ENCODE peak calls at places on chromosome 15, in six cellular contexts. One of them, this sample, is unnamed.

GRCh38 chr15:33852570-33852969 is 115.7 kb upstream of the CHRM5 start:
- DNase-seq in H1: no peak
- DNase-seq in IMR-90: peak
- DNase-seq in mesenchymal stem cell: peak
- DNase-seq in neuronal stem cell: no peak
- DNase-seq in H9: no peak
- DNase-seq in this sample: peak

GRCh38 chr15:27774638-27775037 is 324.5 kb downstream of the OCA2 start:
- DNase-seq in H9: no peak
- DNase-seq in mesenchymal stem cell: no peak
- DNase-seq in IMR-90: no peak
- DNase-seq in neuronal stem cell: no peak
- DNase-seq in H1: no peak
- DNase-seq in this sample: no peak

GRCh38 chr15:43239732-43240491 is 19.1 kb upstream of the EPB42 start:
- DNase-seq in mesenchymal stem cell: no peak
- DNase-seq in H9: no peak
- DNase-seq in neuronal stem cell: no peak
- DNase-seq in IMR-90: no peak
- DNase-seq in H1: no peak
- DNase-seq in this sample: peak

GRCh38 chr15:46576611-46577010 is 941.8 kb downstream of the SQOR start:
- DNase-seq in mesenchymal stem cell: peak
- DNase-seq in H9: no peak
- DNase-seq in neuronal stem cell: no peak
- DNase-seq in IMR-90: no peak
- DNase-seq in H1: no peak
- DNase-seq in this sample: peak

GRCh38 chr15:83174891-83175290 is 32.7 kb downstream of the HDGFL3 start:
- DNase-seq in neuronal stem cell: no peak
- DNase-seq in IMR-90: no peak
- DNase-seq in H1: no peak
- DNase-seq in H9: no peak
- DNase-seq in mesenchymal stem cell: no peak
- DNase-seq in this sample: no peak

GRCh38 chr15:47801522-47801921 is 84.2 kb downstream of the SEMA6D start:
- DNase-seq in neuronal stem cell: no peak
- DNase-seq in H9: no peak
- DNase-seq in mesenchymal stem cell: no peak
- DNase-seq in H1: no peak
- DNase-seq in IMR-90: no peak
- DNase-seq in this sample: no peak

GRCh38 chr15:36960947-36961227 is 139.5 kb downstream of the MEIS2 start:
- DNase-seq in IMR-90: no peak
- DNase-seq in mesenchymal stem cell: no peak
- DNase-seq in neuronal stem cell: no peak
- DNase-seq in H9: no peak
- DNase-seq in H1: no peak
- DNase-seq in this sample: no peak

GRCh38 chr15:75346796-75347221 is at the start of gene NEIL1:
- DNase-seq in H1: no peak
- DNase-seq in IMR-90: no peak
- DNase-seq in H9: peak
- DNase-seq in mesenchymal stem cell: peak
- DNase-seq in neuronal stem cell: no peak
- DNase-seq in this sample: peak

GRCh38 chr15:29859981-29860745 is 37.9 kb upstream of the TJP1 start:
- DNase-seq in mesenchymal stem cell: peak
- DNase-seq in neuronal stem cell: no peak
- DNase-seq in H9: no peak
- DNase-seq in H1: no peak
- DNase-seq in IMR-90: peak
- DNase-seq in this sample: no peak

GRCh38 chr15:48096813-48097212 is 24.0 kb upstream of the SLC24A5 start:
- DNase-seq in neuronal stem cell: no peak
- DNase-seq in IMR-90: peak
- DNase-seq in mesenchymal stem cell: peak
- DNase-seq in H1: no peak
- DNase-seq in H9: no peak
- DNase-seq in this sample: no peak

GRCh38 chr15:51576911-51577500 is 45.6 kb downstream of the DMXL2 start:
- DNase-seq in neuronal stem cell: no peak
- DNase-seq in IMR-90: peak
- DNase-seq in mesenchymal stem cell: peak
- DNase-seq in H9: no peak
- DNase-seq in H1: no peak
- DNase-seq in this sample: no peak

GRCh38 chr15:64019764-64020163 is 26.5 kb downstream of the DAPK2 start:
- DNase-seq in H9: no peak
- DNase-seq in IMR-90: no peak
- DNase-seq in H1: no peak
- DNase-seq in mesenchymal stem cell: no peak
- DNase-seq in neuronal stem cell: no peak
- DNase-seq in this sample: no peak

GRCh38 chr15:80517290-80517689 is 113.1 kb downstream of the ARNT2 start:
- DNase-seq in H1: no peak
- DNase-seq in neuronal stem cell: no peak
- DNase-seq in H9: no peak
- DNase-seq in mesenchymal stem cell: no peak
- DNase-seq in IMR-90: no peak
- DNase-seq in this sample: no peak

GRCh38 chr15:39746176-39746575 is 36.5 kb downstream of the FSIP1 start:
- DNase-seq in neuronal stem cell: no peak
- DNase-seq in IMR-90: peak
- DNase-seq in mesenchymal stem cell: peak
- DNase-seq in H1: no peak
- DNase-seq in H9: no peak
- DNase-seq in this sample: no peak

GRCh38 chr15:80893777-80894176 is 95.8 kb downstream of the MESD start:
- DNase-seq in neuronal stem cell: no peak
- DNase-seq in IMR-90: no peak
- DNase-seq in H1: no peak
- DNase-seq in H9: no peak
- DNase-seq in mesenchymal stem cell: no peak
- DNase-seq in this sample: no peak

GRCh38 chr15:73991260-73991659 is 835 bp downstream of the STOML1 start:
- DNase-seq in mesenchymal stem cell: peak
- DNase-seq in H9: no peak
- DNase-seq in neuronal stem cell: no peak
- DNase-seq in H1: no peak
- DNase-seq in IMR-90: no peak
- DNase-seq in this sample: no peak

GRCh38 chr15:40927497-40928346 is 1.4 kb upstream of the DLL4 start:
- DNase-seq in mesenchymal stem cell: no peak
- DNase-seq in neuronal stem cell: no peak
- DNase-seq in H9: no peak
- DNase-seq in H1: no peak
- DNase-seq in IMR-90: no peak
- DNase-seq in this sample: no peak

GRCh38 chr15:83378921-83379561 is 68.1 kb upstream of the SH3GL3 start:
- DNase-seq in neuronal stem cell: no peak
- DNase-seq in mesenchymal stem cell: no peak
- DNase-seq in IMR-90: no peak
- DNase-seq in H1: no peak
- DNase-seq in H9: peak
- DNase-seq in this sample: peak

GRCh38 chr15:51251591-51251990 is 86.8 kb downstream of the CYP19A1 start:
- DNase-seq in H9: no peak
- DNase-seq in H1: no peak
- DNase-seq in IMR-90: no peak
- DNase-seq in neuronal stem cell: no peak
- DNase-seq in mesenchymal stem cell: no peak
- DNase-seq in this sample: peak

GRCh38 chr15:78752492-78753358 is 58.5 kb downstream of the ADAMTS7 start:
- DNase-seq in H9: no peak
- DNase-seq in mesenchymal stem cell: no peak
- DNase-seq in neuronal stem cell: no peak
- DNase-seq in IMR-90: no peak
- DNase-seq in H1: no peak
- DNase-seq in this sample: no peak

GRCh38 chr15:49330166-49330565 is 92.9 kb upstream of the FGF7 start:
- DNase-seq in IMR-90: peak
- DNase-seq in H1: no peak
- DNase-seq in neuronal stem cell: no peak
- DNase-seq in H9: no peak
- DNase-seq in mesenchymal stem cell: no peak
- DNase-seq in this sample: no peak

GRCh38 chr15:50783895-50784294 is 18.4 kb upstream of the SPPL2A start:
- DNase-seq in mesenchymal stem cell: peak
- DNase-seq in H1: no peak
- DNase-seq in H9: no peak
- DNase-seq in IMR-90: no peak
- DNase-seq in neuronal stem cell: no peak
- DNase-seq in this sample: no peak

DNA sequence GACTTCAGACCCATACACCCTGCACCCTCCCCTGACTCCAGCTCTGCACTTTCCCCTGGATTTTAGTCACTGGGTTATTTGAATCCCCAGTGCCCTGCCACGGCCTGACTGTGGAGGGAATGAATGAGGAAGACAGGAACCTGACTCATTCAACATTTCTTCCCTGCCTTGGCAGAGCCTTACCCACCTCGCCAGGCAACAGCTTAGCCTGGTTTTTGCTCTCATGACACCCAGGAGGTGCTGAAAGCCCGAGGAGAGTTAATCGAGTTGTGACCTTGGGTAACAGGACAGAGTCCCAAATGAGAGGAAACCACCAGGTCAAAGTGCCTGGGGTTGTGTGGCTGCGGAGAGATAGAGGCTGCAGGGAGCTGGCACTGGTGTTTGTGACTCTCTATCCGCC is 128.3 kb downstream of the SMAD6 start:
- DNase-seq in mesenchymal stem cell: peak
- DNase-seq in IMR-90: peak
- DNase-seq in neuronal stem cell: no peak
- DNase-seq in H9: no peak
- DNase-seq in H1: no peak
- DNase-seq in this sample: no peak
- H2BK15ac ChIP-seq in mesenchymal stem cell: no peak
- H2BK15ac ChIP-seq in IMR-90: peak
- H2BK15ac ChIP-seq in neuronal stem cell: no peak
- H2BK15ac ChIP-seq in H9: no peak
- H2BK15ac ChIP-seq in H1: no peak
- H2BK15ac ChIP-seq in this sample: no peak

GRCh38 chr15:95715919-95716318 is 614.6 kb upstream of the NR2F2 start:
- DNase-seq in mesenchymal stem cell: no peak
- DNase-seq in IMR-90: no peak
- DNase-seq in H1: no peak
- DNase-seq in H9: no peak
- DNase-seq in neuronal stem cell: peak
- DNase-seq in this sample: no peak
- H2BK5ac ChIP-seq in mesenchymal stem cell: no peak
- H2BK5ac ChIP-seq in IMR-90: no peak
- H2BK5ac ChIP-seq in H1: no peak
- H2BK5ac ChIP-seq in H9: no peak
- H2BK5ac ChIP-seq in neuronal stem cell: no peak
- H2BK5ac ChIP-seq in this sample: no peak

GRCh38 chr15:68815598-68815997 is 5.1 kb downstream of the ANP32A start:
- DNase-seq in H9: no peak
- DNase-seq in IMR-90: no peak
- DNase-seq in H1: no peak
- DNase-seq in neuronal stem cell: no peak
- DNase-seq in mesenchymal stem cell: no peak
- DNase-seq in this sample: no peak

GRCh38 chr15:68816158-68816557 is 4.5 kb downstream of the ANP32A start:
- DNase-seq in neuronal stem cell: no peak
- DNase-seq in IMR-90: no peak
- DNase-seq in H9: no peak
- DNase-seq in mesenchymal stem cell: no peak
- DNase-seq in H1: no peak
- DNase-seq in this sample: no peak

GRCh38 chr15:68818088-68818670 is 2.5 kb downstream of the ANP32A start:
- DNase-seq in mesenchymal stem cell: peak
- DNase-seq in IMR-90: peak
- DNase-seq in neuronal stem cell: peak
- DNase-seq in H9: peak
- DNase-seq in H1: no peak
- DNase-seq in this sample: peak

GRCh38 chr15:68817304-68818087 is 3.2 kb downstream of the ANP32A start:
- DNase-seq in IMR-90: peak
- DNase-seq in neuronal stem cell: peak
- DNase-seq in mesenchymal stem cell: peak
- DNase-seq in H9: no peak
- DNase-seq in H1: no peak
- DNase-seq in this sample: peak

DNA sequence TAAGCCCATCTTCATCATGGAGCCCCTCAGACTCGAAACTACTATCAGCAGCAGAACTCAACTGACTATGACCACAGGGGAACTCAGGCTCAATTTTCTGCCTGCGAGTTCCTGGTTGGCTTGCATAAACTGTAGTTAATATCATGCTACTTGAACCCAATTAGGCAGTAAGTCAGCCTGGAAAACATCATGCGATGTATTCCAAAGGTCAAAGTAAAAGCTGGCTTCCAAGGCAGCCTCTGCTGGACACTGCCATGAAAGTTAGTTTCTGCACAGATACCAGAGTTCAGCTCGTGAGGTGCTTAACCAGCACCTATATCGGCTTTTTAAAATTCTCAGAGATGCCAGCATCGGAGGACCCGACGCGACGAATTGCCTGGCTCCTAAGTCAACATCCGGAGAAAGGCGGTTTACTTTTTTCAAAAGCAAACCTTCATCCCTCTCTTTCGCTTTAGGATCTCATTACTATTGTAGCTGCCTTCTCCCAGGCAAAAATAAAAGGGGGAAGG is 3.8 kb downstream of the ANP32A start:
- DNase-seq in H9: no peak
- DNase-seq in mesenchymal stem cell: peak
- DNase-seq in H1: no peak
- DNase-seq in neuronal stem cell: no peak
- DNase-seq in IMR-90: no peak
- DNase-seq in this sample: no peak
- H4K8ac ChIP-seq in H9: no peak
- H4K8ac ChIP-seq in mesenchymal stem cell: peak
- H4K8ac ChIP-seq in H1: peak
- H4K8ac ChIP-seq in neuronal stem cell: no peak
- H4K8ac ChIP-seq in IMR-90: peak
- H4K8ac ChIP-seq in this sample: no peak

DNA sequence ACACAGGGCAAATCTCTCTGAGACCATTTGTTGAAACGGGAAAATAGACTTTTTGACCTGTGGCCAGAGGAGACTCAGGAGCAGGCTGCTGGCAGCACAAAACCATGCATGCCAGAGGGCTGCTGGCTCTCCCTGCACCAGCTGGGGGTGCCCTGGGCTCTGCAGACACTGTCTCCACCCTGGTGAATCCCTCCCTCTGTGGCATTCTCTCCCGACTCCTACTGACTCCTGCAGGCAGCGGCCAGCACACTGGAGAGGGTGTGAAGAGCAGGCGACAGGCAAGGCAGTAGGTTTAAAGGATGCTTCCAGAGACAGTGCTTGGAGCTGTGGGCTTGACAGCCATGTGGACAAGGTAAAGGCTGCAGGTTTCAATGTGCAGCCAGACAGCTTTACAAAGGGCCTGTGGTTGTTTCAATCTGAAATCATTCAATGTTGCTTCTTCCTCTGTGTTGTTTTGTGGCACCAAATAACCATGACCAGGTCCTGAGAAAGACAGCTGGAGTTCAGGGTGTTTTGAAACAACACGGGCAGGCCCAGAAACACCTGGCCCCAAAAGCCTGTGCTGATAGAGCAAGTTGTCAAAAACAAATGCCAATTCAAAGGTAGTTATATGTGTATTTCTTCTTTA is 431.0 kb upstream of the ATP10A start:
- DNase-seq in H9: peak
- DNase-seq in H1: peak
- DNase-seq in IMR-90: no peak
- DNase-seq in mesenchymal stem cell: no peak
- DNase-seq in neuronal stem cell: peak
- DNase-seq in this sample: peak
- H2BK15ac ChIP-seq in H9: no peak
- H2BK15ac ChIP-seq in H1: no peak
- H2BK15ac ChIP-seq in IMR-90: no peak
- H2BK15ac ChIP-seq in mesenchymal stem cell: no peak
- H2BK15ac ChIP-seq in neuronal stem cell: no peak
- H2BK15ac ChIP-seq in this sample: no peak

This sample was measured in mesendoderm.